ENCODE peak calls at places on chromosome 16, in nine cellular contexts. O is astrocyte of the spinal cord, G is fibroblast of mammary gland, Q is fibroblast of the aortic adventitia, E is HCT116, T is IMR-90, Y is Peyer's patch, U is hepatocyte, K is fibroblast of lung. A is an unnamed sample.

GRCh38 chr16:17766012-17766411 is 295.3 kb upstream of the XYLT1 start:
- DNase-seq in O (no peak), G (no peak), Q (no peak), E (no peak), T (no peak), Y (no peak), U (no peak), K (no peak), A (no peak)

GRCh38 chr16:77540656-77541055 is 105.8 kb upstream of the ADAMTS18 start:
- DNase-seq in O (peak), G (peak), Q (peak), E (no peak), T (no peak), Y (no peak), U (no peak), K (peak), A (peak)

GRCh38 chr16:4544483-4544882 is 5.9 kb upstream of the CDIP1 start:
- DNase-seq in O (no peak), G (no peak), Q (no peak), E (no peak), T (no peak), Y (no peak), U (no peak), K (no peak), A (no peak)

GRCh38 chr16:19645557-19645981 is 72.5 kb downstream of the KNOP1 start:
- DNase-seq in O (peak), G (peak), Q (peak), E (no peak), T (peak), Y (no peak), U (peak), K (peak), A (peak)

GRCh38 chr16:68215302-68215701 is 20.6 kb downstream of the ESRP2 start:
- DNase-seq in O (no peak), G (no peak), Q (no peak), E (no peak), T (no peak), Y (no peak), U (no peak), K (no peak), A (no peak)

GRCh38 chr16:28531777-28532744 is 6.7 kb downstream of the NUPR1 start:
- DNase-seq in O (no peak), G (peak), Q (peak), E (peak), T (no peak), Y (peak), U (peak), K (no peak), A (peak)

GRCh38 chr16:11310997-11311561 is 29.9 kb upstream of the PRM1 start:
- DNase-seq in O (peak), G (no peak), Q (no peak), E (no peak), T (no peak), Y (no peak), U (no peak), K (peak), A (no peak)

GRCh38 chr16:12646098-12646489 is 157.6 kb downstream of the CPPED1 start:
- DNase-seq in O (no peak), G (no peak), Q (no peak), E (no peak), T (no peak), Y (no peak), U (no peak), K (no peak), A (no peak)

GRCh38 chr16:11401161-11402050 is 56.1 kb downstream of the RMI2 start:
- DNase-seq in O (no peak), G (no peak), Q (no peak), E (no peak), T (no peak), Y (no peak), U (no peak), K (no peak), A (no peak)

GRCh38 chr16:86077243-86077940 is 178.4 kb downstream of the IRF8 start:
- DNase-seq in O (no peak), G (no peak), Q (no peak), E (no peak), T (no peak), Y (peak), U (no peak), K (no peak), A (no peak)

GRCh38 chr16:12811441-12812198 is 7.9 kb upstream of the CPPED1 start:
- DNase-seq in O (no peak), G (no peak), Q (no peak), E (no peak), T (no peak), Y (no peak), U (no peak), K (no peak), A (no peak)

GRCh38 chr16:53224932-53225533 is 170.2 kb downstream of the CHD9 start:
- DNase-seq in O (no peak), G (peak), Q (no peak), E (no peak), T (peak), Y (no peak), U (no peak), K (peak), A (no peak)

GRCh38 chr16:86442703-86443102 is 67.6 kb upstream of the FOXF1 start:
- DNase-seq in O (no peak), G (no peak), Q (no peak), E (no peak), T (no peak), Y (no peak), U (no peak), K (no peak), A (no peak)

GRCh38 chr16:46947900-46948547 is 25.4 kb downstream of the DNAJA2 start:
- DNase-seq in O (peak), G (peak), Q (peak), E (peak), T (peak), Y (no peak), U (peak), K (peak), A (peak)

GRCh38 chr16:55842369-55843104 is 9.6 kb upstream of the CES1 start:
- DNase-seq in O (peak), G (peak), Q (peak), E (peak), T (peak), Y (no peak), U (peak), K (peak), A (peak)

GRCh38 chr16:64089697-64090096 is 1032.2 kb downstream of the CDH11 start:
- DNase-seq in O (peak), G (peak), Q (peak), E (no peak), T (peak), Y (no peak), U (peak), K (peak), A (peak)

GRCh38 chr16:11254913-11255736 is 879 bp downstream of the SOCS1 start:
- DNase-seq in O (peak), G (peak), Q (peak), E (no peak), T (peak), Y (peak), U (peak), K (peak), A (peak)

GRCh38 chr16:83350466-83350865 is 457.3 kb upstream of the HSBP1 start:
- DNase-seq in O (no peak), G (no peak), Q (no peak), E (no peak), T (no peak), Y (no peak), U (no peak), K (no peak), A (no peak)

GRCh38 chr16:54897930-54898329 is 32.7 kb upstream of the IRX5 start:
- DNase-seq in O (no peak), G (no peak), Q (no peak), E (no peak), T (no peak), Y (no peak), U (no peak), K (no peak), A (no peak)

GRCh38 chr16:85327731-85328664 is 215.7 kb upstream of the CIBAR2 start:
- DNase-seq in O (peak), G (no peak), Q (no peak), E (peak), T (no peak), Y (no peak), U (peak), K (peak), A (no peak)

GRCh38 chr16:50599494-50599893 is 51.3 kb downstream of the NKD1 start:
- DNase-seq in O (no peak), G (no peak), Q (no peak), E (no peak), T (no peak), Y (no peak), U (no peak), K (no peak), A (no peak)

GRCh38 chr16:81752225-81752875 is 26.7 kb upstream of the PLCG2 start:
- DNase-seq in O (no peak), G (no peak), Q (no peak), E (no peak), T (no peak), Y (no peak), U (no peak), K (peak), A (peak)

GRCh38 chr16:9946022-9946720 is 236.1 kb downstream of the GRIN2A start:
- DNase-seq in O (no peak), G (no peak), Q (no peak), E (no peak), T (no peak), Y (no peak), U (no peak), K (no peak), A (no peak)

GRCh38 chr16:65975049-65975708 is 391.3 kb upstream of the CDH5 start:
- DNase-seq in O (peak), G (peak), Q (peak), E (peak), T (peak), Y (no peak), U (no peak), K (peak), A (peak)

GRCh38 chr16:9402293-9402865 is 310.9 kb downstream of the HAPSTR1 start:
- DNase-seq in O (no peak), G (no peak), Q (no peak), E (no peak), T (no peak), Y (no peak), U (no peak), K (no peak), A (no peak)

GRCh38 chr16:53968896-53969295 is 264.9 kb downstream of the FTO start:
- DNase-seq in O (peak), G (peak), Q (peak), E (no peak), T (peak), Y (no peak), U (no peak), K (peak), A (peak)

GRCh38 chr16:10876799-10877341 is at the start of gene CIITA:
- DNase-seq in O (peak), G (peak), Q (peak), E (peak), T (peak), Y (no peak), U (no peak), K (peak), A (peak)

DNA sequence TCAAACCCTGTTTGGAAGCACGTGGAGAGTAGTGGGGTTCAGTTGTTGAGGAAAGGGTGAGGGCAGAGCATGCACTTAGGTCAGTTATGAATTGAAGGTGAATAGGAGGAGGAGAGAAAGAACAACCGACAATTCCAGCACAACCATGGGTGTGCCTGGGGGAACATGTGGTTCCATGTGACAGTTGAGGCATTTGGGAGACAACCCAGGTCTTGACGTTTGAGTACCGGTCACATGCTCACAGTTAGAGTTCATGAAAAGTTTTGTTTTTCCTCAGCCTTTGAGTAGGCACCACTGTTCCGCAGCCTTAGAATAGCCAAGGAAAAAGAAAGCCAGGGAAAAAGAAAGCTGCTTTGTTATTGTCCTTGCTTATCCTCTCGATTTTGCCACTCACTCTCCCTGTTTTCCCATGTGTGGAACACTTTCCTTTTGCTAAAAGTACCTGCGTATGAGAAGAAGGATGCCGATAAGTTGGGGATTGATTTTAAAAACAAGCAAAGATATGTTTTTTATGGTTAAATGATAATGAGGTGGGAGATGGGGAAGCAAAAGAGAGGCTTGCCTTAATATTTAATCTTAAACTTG is 25.6 kb upstream of the ABCC11 start:
- DNase-seq in O (no peak), G (no peak), Q (peak), E (no peak), T (no peak), Y (no peak), U (no peak), K (peak), A (no peak)
- H3K4me3 ChIP-seq in O (no peak), G (no peak), Q (no peak), E (no peak), T (no peak), Y (no peak), U (no peak), K (no peak), A (no peak)

GRCh38 chr16:6335072-6335471 is 997.6 kb upstream of the RBFOX1 start:
- DNase-seq in O (no peak), G (peak), Q (no peak), E (no peak), T (no peak), Y (no peak), U (peak), K (no peak), A (no peak)
- TF ChIP-seq CTCF in O (peak), G (peak), Q (peak), E (no peak), T (no peak), Y (peak), U (peak), K (peak), A (peak)

GRCh38 chr16:23504076-23504452 is 6.2 kb downstream of the GGA2 start:
- DNase-seq in O (peak), G (peak), Q (peak), E (no peak), T (peak), Y (no peak), U (peak), K (peak), A (peak)
- H3K4me3 ChIP-seq in O (no peak), G (no peak), Q (no peak), E (no peak), T (no peak), Y (no peak), U (no peak), K (no peak), A (no peak)

GRCh38 chr16:87836346-87836843 is 32.9 kb downstream of the SLC7A5 start:
- DNase-seq in O (no peak), G (no peak), Q (no peak), E (no peak), T (no peak), Y (no peak), U (no peak), K (no peak), A (no peak)

GRCh38 chr16:87835882-87836331 is 33.4 kb downstream of the SLC7A5 start:
- DNase-seq in O (no peak), G (no peak), Q (no peak), E (no peak), T (no peak), Y (no peak), U (no peak), K (no peak), A (no peak)

GRCh38 chr16:87833548-87833947 is 35.8 kb downstream of the SLC7A5 start:
- DNase-seq in O (no peak), G (no peak), Q (no peak), E (no peak), T (no peak), Y (no peak), U (no peak), K (no peak), A (no peak)

GRCh38 chr16:87834015-87834667 is 35.2 kb downstream of the SLC7A5 start:
- DNase-seq in O (no peak), G (no peak), Q (no peak), E (no peak), T (no peak), Y (no peak), U (no peak), K (no peak), A (no peak)

GRCh38 chr16:87834668-87835473 is 34.4 kb downstream of the SLC7A5 start:
- DNase-seq in O (peak), G (peak), Q (no peak), E (no peak), T (peak), Y (no peak), U (peak), K (peak), A (no peak)
- TF ChIP-seq CTCF in O (no peak), G (no peak), Q (no peak), E (no peak), T (no peak), Y (no peak), U (no peak), K (no peak), A (no peak)

DNA sequence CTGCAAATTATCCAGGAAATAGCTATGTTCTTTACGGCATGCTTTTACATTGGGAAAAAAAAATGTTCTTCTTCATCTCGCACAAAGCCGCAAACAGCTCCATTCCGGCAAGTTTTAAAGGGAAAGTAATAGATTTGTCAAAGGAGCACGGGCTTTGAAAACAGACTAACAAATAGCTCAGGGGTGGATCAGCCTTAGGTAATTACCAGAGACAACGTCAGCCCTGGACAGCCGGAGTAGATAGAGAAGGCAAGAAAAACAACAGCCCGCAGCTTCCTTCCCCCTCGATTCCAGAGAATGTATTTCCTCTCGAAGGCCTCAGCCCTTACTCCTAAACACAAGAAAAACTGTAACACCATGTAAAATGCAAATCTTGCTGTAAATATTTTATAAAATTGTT is 222.5 kb downstream of the C16orf78 start:
- DNase-seq in O (peak), G (peak), Q (peak), E (no peak), T (peak), Y (no peak), U (peak), K (peak), A (peak)
- H3K4me3 ChIP-seq in O (no peak), G (no peak), Q (peak), E (no peak), T (no peak), Y (no peak), U (no peak), K (no peak), A (peak)

DNA sequence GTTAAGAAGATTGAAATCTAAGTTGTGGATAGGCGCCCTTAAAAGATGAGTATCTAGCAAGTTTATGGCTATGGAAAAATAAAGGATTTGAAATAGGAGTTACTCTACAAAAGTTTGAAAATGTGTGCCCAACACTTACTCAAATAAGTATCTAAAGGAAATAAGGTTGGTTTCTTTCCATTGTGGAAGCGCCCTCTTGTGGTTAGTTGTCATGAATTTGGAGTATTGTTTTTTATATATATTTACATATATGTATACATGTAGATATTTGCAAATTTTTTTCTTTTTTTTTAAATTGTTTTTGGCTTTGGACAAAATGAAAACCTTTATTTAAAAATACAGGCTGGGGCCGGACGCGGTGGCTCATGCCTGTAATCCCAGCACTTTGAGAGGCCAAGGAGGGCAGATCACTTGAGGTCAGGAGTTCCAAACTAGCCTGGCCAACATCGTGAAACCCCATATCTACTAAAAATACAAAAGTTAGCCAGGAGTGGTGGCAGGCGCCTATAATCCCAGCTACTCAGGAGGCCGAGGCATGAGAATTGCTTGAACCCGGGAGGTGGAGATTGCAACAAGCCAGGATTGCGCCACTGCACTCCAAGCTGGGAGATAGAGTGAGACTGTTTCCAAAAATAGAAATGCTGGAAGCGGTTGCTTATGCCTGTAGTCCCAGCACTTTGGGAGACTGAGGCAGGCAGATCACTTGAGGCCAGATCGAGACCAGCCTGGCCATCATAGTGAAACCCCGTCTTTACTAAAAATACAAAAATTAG is 24.0 kb upstream of the VPS4A start:
- DNase-seq in O (peak), G (peak), Q (peak), E (peak), T (peak), Y (no peak), U (peak), K (peak), A (peak)
- TF ChIP-seq CTCF in O (peak), G (peak), Q (peak), E (peak), T (peak), Y (peak), U (peak), K (peak), A (peak)

DNA sequence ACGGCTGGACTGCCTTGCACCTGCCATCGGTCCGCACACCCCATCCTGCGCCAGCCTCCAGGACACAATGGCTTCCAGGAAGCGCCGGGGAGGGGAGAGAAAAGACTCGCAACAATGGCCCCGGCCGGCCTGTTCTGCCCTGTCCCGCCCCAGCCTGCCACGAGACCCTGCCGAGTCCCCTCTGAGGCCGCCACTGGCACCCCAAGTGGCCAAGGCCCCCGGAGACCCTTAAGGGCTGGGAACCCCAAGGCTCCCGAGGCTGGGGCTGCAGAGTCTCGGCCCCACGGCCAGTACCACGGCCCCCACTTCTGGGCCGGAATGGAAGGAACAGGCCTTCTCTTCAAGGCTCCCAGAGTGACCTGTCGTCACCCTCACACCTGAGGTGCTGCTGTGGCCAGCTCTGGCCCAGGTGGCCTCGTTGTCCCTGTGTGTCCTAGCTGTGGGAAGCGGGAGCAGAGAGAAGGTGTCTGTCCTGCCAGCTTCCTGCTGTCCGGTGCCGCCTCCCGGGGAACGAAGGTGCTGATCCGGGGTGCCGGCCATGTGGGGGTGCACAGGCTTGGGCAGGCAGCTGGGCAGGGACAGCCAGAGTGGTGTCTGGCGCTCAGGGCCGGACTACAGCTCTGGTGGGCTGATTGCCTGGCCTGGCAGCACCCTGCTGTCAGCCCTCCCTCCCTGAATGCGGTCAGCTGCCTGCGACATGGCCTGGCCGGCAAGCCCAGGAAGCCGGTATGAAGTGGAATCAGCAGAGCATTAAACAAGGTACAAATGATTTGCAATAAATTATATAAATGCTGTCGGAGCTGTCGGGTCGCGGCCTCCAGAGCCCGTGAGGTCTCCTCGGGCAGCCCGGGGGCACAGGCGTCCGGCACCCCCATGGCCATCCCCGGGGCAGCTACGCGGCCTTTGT is 8.2 kb upstream of the CACNA1H start:
- DNase-seq in O (no peak), G (no peak), Q (no peak), E (no peak), T (no peak), Y (no peak), U (no peak), K (no peak), A (no peak)
- H3K4me3 ChIP-seq in O (no peak), G (no peak), Q (no peak), E (no peak), T (no peak), Y (no peak), U (no peak), K (no peak), A (no peak)

A was measured in cardiac fibroblast.